ENCODE peak calls at places on chromosomes 1 and 21, in nine cellular contexts. A is nephron progenitor cell; W is Karpas-422; D is activated naive CD8-positive, alpha-beta T cell treated with anti-CD3 and anti-CD28 coated beads, Interleukin-2, amount 50 U/mL, for 24 hours; K is occipital lobe; V is neural crest cell; B is HTR-8/SVneo; U is GM04504; P is pancreas. C is an unnamed sample.
A peak's percentile ranks its signal among the peaks of the same experiment; 100 is the strongest.

GRCh38 chr21:33666153-33666552 is 23.9 kb downstream of the ITSN1 start:
- DNase-seq in A (no peak), W (no peak), D (no peak), K (no peak), V (no peak), B (no peak), U (no peak), P (no peak), C (no peak)

GRCh38 chr1:195096051-195096521 is 1512.2 kb downstream of the KCNT2 start:
- DNase-seq in A (no peak), W (no peak), D (no peak), K (no peak), V (no peak), B (no peak), U (no peak), P (no peak), C (peak; percentile 3)

GRCh38 chr1:197067457-197067818 is 378 bp upstream of the F13B start:
- DNase-seq in A (no peak), W (no peak), D (no peak), K (no peak), V (no peak), B (no peak), U (no peak), P (no peak), C (no peak)

GRCh38 chr21:29351691-29352090 is 53.0 kb downstream of the BACH1 start:
- DNase-seq in A (no peak), W (no peak), D (no peak), K (no peak), V (no peak), B (no peak), U (no peak), P (no peak), C (no peak)

GRCh38 chr1:160538985-160539651 is 16.1 kb upstream of the SLAMF6 start:
- DNase-seq in A (no peak), W (no peak), D (no peak), K (no peak), V (no peak), B (no peak), U (no peak), P (no peak), C (no peak)

GRCh38 chr1:211566431-211567025 is 12.4 kb downstream of the SLC30A1 start:
- DNase-seq in A (no peak), W (no peak), D (no peak), K (no peak), V (no peak), B (no peak), U (no peak), P (no peak), C (no peak)

GRCh38 chr1:226126824-226127591 is 59.5 kb downstream of the ACBD3 start:
- DNase-seq in A (no peak), W (no peak), D (no peak), K (no peak), V (no peak), B (no peak), U (no peak), P (peak; percentile 64), C (no peak)

GRCh38 chr1:10734900-10735602 is 61.4 kb downstream of the CASZ1 start:
- DNase-seq in A (peak; percentile 60), W (no peak), D (no peak), K (no peak), V (peak; percentile 48), B (no peak), U (no peak), P (no peak), C (peak; percentile 84)

GRCh38 chr1:71587961-71588360 is 507.1 kb upstream of the ZRANB2 start:
- DNase-seq in A (no peak), W (no peak), D (no peak), K (no peak), V (no peak), B (no peak), U (peak; percentile 24), P (no peak), C (peak; percentile 11)

GRCh38 chr1:66575739-66576138 is 41.8 kb downstream of the SGIP1 start:
- DNase-seq in A (no peak), W (no peak), D (no peak), K (no peak), V (no peak), B (no peak), U (no peak), P (no peak), C (no peak)

GRCh38 chr1:98051065-98051675 is 130.3 kb upstream of the DPYD start:
- DNase-seq in A (peak; percentile 80), W (peak; percentile 91), D (peak; percentile 70), K (peak; percentile 70), V (peak; percentile 75), B (no peak), U (peak; percentile 54), P (peak; percentile 68), C (peak; percentile 82)

GRCh38 chr21:39911286-39911685 is 44.0 kb downstream of the PCP4 start:
- DNase-seq in A (no peak), W (peak; percentile 56), D (no peak), K (no peak), V (no peak), B (no peak), U (no peak), P (no peak), C (peak; percentile 19)

GRCh38 chr1:79100385-79100784 is 93.9 kb upstream of the ADGRL4 start:
- DNase-seq in A (no peak), W (no peak), D (no peak), K (no peak), V (no peak), B (peak; percentile 10), U (peak; percentile 47), P (no peak), C (no peak)

C was measured in neural progenitor cell.